ENCODE peak calls at places on chromosomes 2 and 18, in five cellular contexts. One of them, this sample, is unnamed.

GRCh38 chr2:120641366-120641771 is 94.3 kb upstream of the GLI2 start:
- DNase-seq in stimulated activated CD4-positive, alpha-beta T cell treated with anti-CD3 and anti-CD28 coated beads, Interleukin-2, amount 100 ng/mL, for 48 hours: no peak
- DNase-seq in GM12865: no peak
- DNase-seq in CD8-positive, alpha-beta memory T cell: no peak
- DNase-seq in endothelial cell of umbilical vein: no peak
- DNase-seq in this sample: no peak

GRCh38 chr2:172234716-172235661 is 132.3 kb upstream of the DLX2 start:
- DNase-seq in stimulated activated CD4-positive, alpha-beta T cell treated with anti-CD3 and anti-CD28 coated beads, Interleukin-2, amount 100 ng/mL, for 48 hours: no peak
- DNase-seq in GM12865: no peak
- DNase-seq in CD8-positive, alpha-beta memory T cell: peak
- DNase-seq in endothelial cell of umbilical vein: peak
- DNase-seq in this sample: no peak

GRCh38 chr18:50428531-50429206 is 53.8 kb downstream of the SKA1 start:
- DNase-seq in stimulated activated CD4-positive, alpha-beta T cell treated with anti-CD3 and anti-CD28 coated beads, Interleukin-2, amount 100 ng/mL, for 48 hours: no peak
- DNase-seq in GM12865: no peak
- DNase-seq in CD8-positive, alpha-beta memory T cell: no peak
- DNase-seq in endothelial cell of umbilical vein: no peak
- DNase-seq in this sample: no peak

GRCh38 chr2:74092236-74092635 is 55.5 kb downstream of the BOLA3 start:
- DNase-seq in stimulated activated CD4-positive, alpha-beta T cell treated with anti-CD3 and anti-CD28 coated beads, Interleukin-2, amount 100 ng/mL, for 48 hours: no peak
- DNase-seq in GM12865: no peak
- DNase-seq in CD8-positive, alpha-beta memory T cell: no peak
- DNase-seq in endothelial cell of umbilical vein: no peak
- DNase-seq in this sample: no peak

GRCh38 chr18:63365909-63366269 is 1.1 kb downstream of the KDSR start:
- DNase-seq in stimulated activated CD4-positive, alpha-beta T cell treated with anti-CD3 and anti-CD28 coated beads, Interleukin-2, amount 100 ng/mL, for 48 hours: no peak
- DNase-seq in GM12865: peak
- DNase-seq in CD8-positive, alpha-beta memory T cell: no peak
- DNase-seq in endothelial cell of umbilical vein: no peak
- DNase-seq in this sample: peak

GRCh38 chr2:170180031-170180566 is 2.2 kb downstream of the MYO3B start:
- DNase-seq in stimulated activated CD4-positive, alpha-beta T cell treated with anti-CD3 and anti-CD28 coated beads, Interleukin-2, amount 100 ng/mL, for 48 hours: no peak
- DNase-seq in GM12865: peak
- DNase-seq in CD8-positive, alpha-beta memory T cell: no peak
- DNase-seq in endothelial cell of umbilical vein: no peak
- DNase-seq in this sample: no peak

GRCh38 chr2:16537347-16537746 is 128.3 kb downstream of the CYRIA start:
- DNase-seq in stimulated activated CD4-positive, alpha-beta T cell treated with anti-CD3 and anti-CD28 coated beads, Interleukin-2, amount 100 ng/mL, for 48 hours: no peak
- DNase-seq in GM12865: no peak
- DNase-seq in CD8-positive, alpha-beta memory T cell: no peak
- DNase-seq in endothelial cell of umbilical vein: peak
- DNase-seq in this sample: no peak

GRCh38 chr18:13376298-13376840 is 157.8 kb downstream of the LDLRAD4 start:
- DNase-seq in stimulated activated CD4-positive, alpha-beta T cell treated with anti-CD3 and anti-CD28 coated beads, Interleukin-2, amount 100 ng/mL, for 48 hours: peak
- DNase-seq in GM12865: no peak
- DNase-seq in CD8-positive, alpha-beta memory T cell: peak
- DNase-seq in endothelial cell of umbilical vein: no peak
- DNase-seq in this sample: no peak

GRCh38 chr2:110904410-110905148 is 172.2 kb downstream of the ACOXL start:
- DNase-seq in stimulated activated CD4-positive, alpha-beta T cell treated with anti-CD3 and anti-CD28 coated beads, Interleukin-2, amount 100 ng/mL, for 48 hours: no peak
- DNase-seq in GM12865: no peak
- DNase-seq in CD8-positive, alpha-beta memory T cell: no peak
- DNase-seq in endothelial cell of umbilical vein: no peak
- DNase-seq in this sample: no peak

GRCh38 chr18:58567453-58568196 is 61.3 kb downstream of the ALPK2 start:
- DNase-seq in stimulated activated CD4-positive, alpha-beta T cell treated with anti-CD3 and anti-CD28 coated beads, Interleukin-2, amount 100 ng/mL, for 48 hours: no peak
- DNase-seq in GM12865: no peak
- DNase-seq in CD8-positive, alpha-beta memory T cell: no peak
- DNase-seq in endothelial cell of umbilical vein: no peak
- DNase-seq in this sample: peak

GRCh38 chr2:186135697-186136096 is 350.4 kb upstream of the ZC3H15 start:
- DNase-seq in stimulated activated CD4-positive, alpha-beta T cell treated with anti-CD3 and anti-CD28 coated beads, Interleukin-2, amount 100 ng/mL, for 48 hours: no peak
- DNase-seq in GM12865: no peak
- DNase-seq in CD8-positive, alpha-beta memory T cell: no peak
- DNase-seq in endothelial cell of umbilical vein: no peak
- DNase-seq in this sample: no peak

GRCh38 chr2:7674606-7675005 is 757.4 kb downstream of the RNF144A start:
- DNase-seq in stimulated activated CD4-positive, alpha-beta T cell treated with anti-CD3 and anti-CD28 coated beads, Interleukin-2, amount 100 ng/mL, for 48 hours: no peak
- DNase-seq in GM12865: no peak
- DNase-seq in CD8-positive, alpha-beta memory T cell: no peak
- DNase-seq in endothelial cell of umbilical vein: no peak
- DNase-seq in this sample: no peak

GRCh38 chr2:26529406-26530070 is 51.6 kb upstream of the OTOF start:
- DNase-seq in stimulated activated CD4-positive, alpha-beta T cell treated with anti-CD3 and anti-CD28 coated beads, Interleukin-2, amount 100 ng/mL, for 48 hours: no peak
- DNase-seq in GM12865: no peak
- DNase-seq in CD8-positive, alpha-beta memory T cell: no peak
- DNase-seq in endothelial cell of umbilical vein: no peak
- DNase-seq in this sample: no peak

This sample was measured in A673.